ENCODE peak calls at places on chromosome 9, in seven cellular contexts. One of them, this sample, is unnamed.

GRCh38 chr9:36165766-36166149 is 3.4 kb upstream of the CCIN start:
- DNase-seq in ascending aorta: no peak
- DNase-seq in right lobe of liver: no peak
- DNase-seq in fibroblast of mammary gland: peak
- DNase-seq in AG04450: no peak
- DNase-seq in choroid plexus epithelial cell: no peak
- DNase-seq in mammary epithelial cell: no peak
- DNase-seq in this sample: no peak

GRCh38 chr9:130382636-130383349 is 62.0 kb upstream of the ASS1 start:
- DNase-seq in ascending aorta: no peak
- DNase-seq in right lobe of liver: no peak
- DNase-seq in fibroblast of mammary gland: no peak
- DNase-seq in AG04450: no peak
- DNase-seq in choroid plexus epithelial cell: no peak
- DNase-seq in mammary epithelial cell: no peak
- DNase-seq in this sample: peak

GRCh38 chr9:125966959-125967711 is 220.0 kb downstream of the PBX3 start:
- DNase-seq in ascending aorta: no peak
- DNase-seq in right lobe of liver: no peak
- DNase-seq in fibroblast of mammary gland: no peak
- DNase-seq in AG04450: no peak
- DNase-seq in choroid plexus epithelial cell: no peak
- DNase-seq in mammary epithelial cell: no peak
- DNase-seq in this sample: no peak

GRCh38 chr9:72038890-72039410 is 21.5 kb downstream of the C9orf57 start:
- DNase-seq in ascending aorta: no peak
- DNase-seq in right lobe of liver: peak
- DNase-seq in fibroblast of mammary gland: peak
- DNase-seq in AG04450: peak
- DNase-seq in choroid plexus epithelial cell: peak
- DNase-seq in mammary epithelial cell: peak
- DNase-seq in this sample: peak

GRCh38 chr9:19233344-19233743 is 2.9 kb downstream of the DENND4C start:
- DNase-seq in ascending aorta: no peak
- DNase-seq in right lobe of liver: no peak
- DNase-seq in fibroblast of mammary gland: no peak
- DNase-seq in AG04450: no peak
- DNase-seq in choroid plexus epithelial cell: no peak
- DNase-seq in mammary epithelial cell: no peak
- DNase-seq in this sample: peak

GRCh38 chr9:1979815-1980367 is 35.3 kb upstream of the SMARCA2 start:
- DNase-seq in ascending aorta: no peak
- DNase-seq in right lobe of liver: peak
- DNase-seq in fibroblast of mammary gland: peak
- DNase-seq in AG04450: no peak
- DNase-seq in choroid plexus epithelial cell: peak
- DNase-seq in mammary epithelial cell: peak
- DNase-seq in this sample: peak

GRCh38 chr9:16656432-16657169 is 213.9 kb downstream of the BNC2 start:
- DNase-seq in ascending aorta: no peak
- DNase-seq in right lobe of liver: no peak
- DNase-seq in fibroblast of mammary gland: no peak
- DNase-seq in AG04450: no peak
- DNase-seq in choroid plexus epithelial cell: no peak
- DNase-seq in mammary epithelial cell: no peak
- DNase-seq in this sample: no peak

GRCh38 chr9:94928696-94929372 is 202.3 kb downstream of the AOPEP start:
- DNase-seq in ascending aorta: no peak
- DNase-seq in right lobe of liver: no peak
- DNase-seq in fibroblast of mammary gland: no peak
- DNase-seq in AG04450: no peak
- DNase-seq in choroid plexus epithelial cell: peak
- DNase-seq in mammary epithelial cell: no peak
- DNase-seq in this sample: no peak

GRCh38 chr9:3441197-3441816 is 84.5 kb downstream of the RFX3 start:
- DNase-seq in ascending aorta: no peak
- DNase-seq in right lobe of liver: no peak
- DNase-seq in fibroblast of mammary gland: peak
- DNase-seq in AG04450: peak
- DNase-seq in choroid plexus epithelial cell: peak
- DNase-seq in mammary epithelial cell: peak
- DNase-seq in this sample: peak

GRCh38 chr9:134375011-134375390 is 48.7 kb downstream of the RXRA start:
- DNase-seq in ascending aorta: no peak
- DNase-seq in right lobe of liver: no peak
- DNase-seq in fibroblast of mammary gland: peak
- DNase-seq in AG04450: no peak
- DNase-seq in choroid plexus epithelial cell: peak
- DNase-seq in mammary epithelial cell: no peak
- DNase-seq in this sample: peak

GRCh38 chr9:3006917-3007316 is 163.0 kb upstream of the PUM3 start:
- DNase-seq in ascending aorta: no peak
- DNase-seq in right lobe of liver: no peak
- DNase-seq in fibroblast of mammary gland: no peak
- DNase-seq in AG04450: no peak
- DNase-seq in choroid plexus epithelial cell: no peak
- DNase-seq in mammary epithelial cell: no peak
- DNase-seq in this sample: no peak

GRCh38 chr9:76927540-76928240 is 21.8 kb upstream of the PRUNE2 start:
- DNase-seq in ascending aorta: no peak
- DNase-seq in right lobe of liver: no peak
- DNase-seq in fibroblast of mammary gland: peak
- DNase-seq in AG04450: no peak
- DNase-seq in choroid plexus epithelial cell: peak
- DNase-seq in mammary epithelial cell: no peak
- DNase-seq in this sample: no peak

GRCh38 chr9:27505744-27506161 is 18.3 kb upstream of the IFNK start:
- DNase-seq in ascending aorta: no peak
- DNase-seq in right lobe of liver: no peak
- DNase-seq in fibroblast of mammary gland: no peak
- DNase-seq in AG04450: no peak
- DNase-seq in choroid plexus epithelial cell: no peak
- DNase-seq in mammary epithelial cell: peak
- DNase-seq in this sample: peak

GRCh38 chr9:133855802-133856592 is 117.8 kb upstream of the SARDH start:
- DNase-seq in ascending aorta: peak
- DNase-seq in right lobe of liver: peak
- DNase-seq in fibroblast of mammary gland: peak
- DNase-seq in AG04450: no peak
- DNase-seq in choroid plexus epithelial cell: peak
- DNase-seq in mammary epithelial cell: no peak
- DNase-seq in this sample: peak

GRCh38 chr9:20732118-20732517 is 48.1 kb downstream of the FOCAD start:
- DNase-seq in ascending aorta: no peak
- DNase-seq in right lobe of liver: no peak
- DNase-seq in fibroblast of mammary gland: peak
- DNase-seq in AG04450: no peak
- DNase-seq in choroid plexus epithelial cell: peak
- DNase-seq in mammary epithelial cell: peak
- DNase-seq in this sample: peak

GRCh38 chr9:116337015-116337414 is 183.4 kb downstream of the PAPPA start:
- DNase-seq in ascending aorta: no peak
- DNase-seq in right lobe of liver: no peak
- DNase-seq in fibroblast of mammary gland: peak
- DNase-seq in AG04450: peak
- DNase-seq in choroid plexus epithelial cell: peak
- DNase-seq in mammary epithelial cell: peak
- DNase-seq in this sample: peak

GRCh38 chr9:92293075-92293354 is 482 bp downstream of the IARS1 start:
- DNase-seq in ascending aorta: no peak
- DNase-seq in right lobe of liver: no peak
- DNase-seq in fibroblast of mammary gland: no peak
- DNase-seq in AG04450: no peak
- DNase-seq in choroid plexus epithelial cell: no peak
- DNase-seq in mammary epithelial cell: no peak
- DNase-seq in this sample: no peak

GRCh38 chr9:92292338-92293074 is 991 bp downstream of the IARS1 start:
- DNase-seq in ascending aorta: no peak
- DNase-seq in right lobe of liver: no peak
- DNase-seq in fibroblast of mammary gland: peak
- DNase-seq in AG04450: no peak
- DNase-seq in choroid plexus epithelial cell: no peak
- DNase-seq in mammary epithelial cell: peak
- DNase-seq in this sample: peak

GRCh38 chr9:92295240-92295790 is 1.8 kb upstream of the IARS1 start:
- DNase-seq in ascending aorta: no peak
- DNase-seq in right lobe of liver: no peak
- DNase-seq in fibroblast of mammary gland: no peak
- DNase-seq in AG04450: no peak
- DNase-seq in choroid plexus epithelial cell: no peak
- DNase-seq in mammary epithelial cell: no peak
- DNase-seq in this sample: no peak

GRCh38 chr9:92294297-92294676 is 790 bp upstream of the IARS1 start:
- DNase-seq in ascending aorta: no peak
- DNase-seq in right lobe of liver: no peak
- DNase-seq in fibroblast of mammary gland: peak
- DNase-seq in AG04450: no peak
- DNase-seq in choroid plexus epithelial cell: no peak
- DNase-seq in mammary epithelial cell: peak
- DNase-seq in this sample: peak

GRCh38 chr9:92293452-92294296 is at the start of gene IARS1:
- DNase-seq in ascending aorta: peak
- DNase-seq in right lobe of liver: peak
- DNase-seq in fibroblast of mammary gland: peak
- DNase-seq in AG04450: peak
- DNase-seq in choroid plexus epithelial cell: peak
- DNase-seq in mammary epithelial cell: peak
- DNase-seq in this sample: peak
- TF ChIP-seq CTCF in ascending aorta: no peak
- TF ChIP-seq CTCF in right lobe of liver: peak
- TF ChIP-seq CTCF in fibroblast of mammary gland: no peak
- TF ChIP-seq CTCF in AG04450: peak
- TF ChIP-seq CTCF in choroid plexus epithelial cell: peak
- TF ChIP-seq CTCF in mammary epithelial cell: peak
- TF ChIP-seq CTCF in this sample: no peak

GRCh38 chr9:97594414-97594921 is 38.7 kb downstream of the TSTD2 start:
- DNase-seq in ascending aorta: no peak
- DNase-seq in right lobe of liver: no peak
- DNase-seq in fibroblast of mammary gland: no peak
- DNase-seq in AG04450: no peak
- DNase-seq in choroid plexus epithelial cell: no peak
- DNase-seq in mammary epithelial cell: no peak
- DNase-seq in this sample: no peak

GRCh38 chr9:97596906-97597305 is 36.3 kb downstream of the TSTD2 start:
- DNase-seq in ascending aorta: no peak
- DNase-seq in right lobe of liver: no peak
- DNase-seq in fibroblast of mammary gland: no peak
- DNase-seq in AG04450: no peak
- DNase-seq in choroid plexus epithelial cell: no peak
- DNase-seq in mammary epithelial cell: no peak
- DNase-seq in this sample: no peak

GRCh38 chr9:97593960-97594359 is 39.2 kb downstream of the TSTD2 start:
- DNase-seq in ascending aorta: no peak
- DNase-seq in right lobe of liver: no peak
- DNase-seq in fibroblast of mammary gland: no peak
- DNase-seq in AG04450: no peak
- DNase-seq in choroid plexus epithelial cell: no peak
- DNase-seq in mammary epithelial cell: no peak
- DNase-seq in this sample: peak

GRCh38 chr9:97591535-97591934 is 41.6 kb downstream of the TSTD2 start:
- DNase-seq in ascending aorta: no peak
- DNase-seq in right lobe of liver: no peak
- DNase-seq in fibroblast of mammary gland: no peak
- DNase-seq in AG04450: no peak
- DNase-seq in choroid plexus epithelial cell: no peak
- DNase-seq in mammary epithelial cell: no peak
- DNase-seq in this sample: no peak
- TF ChIP-seq CTCF in ascending aorta: no peak
- TF ChIP-seq CTCF in right lobe of liver: no peak
- TF ChIP-seq CTCF in fibroblast of mammary gland: no peak
- TF ChIP-seq CTCF in AG04450: no peak
- TF ChIP-seq CTCF in choroid plexus epithelial cell: no peak
- TF ChIP-seq CTCF in mammary epithelial cell: no peak
- TF ChIP-seq CTCF in this sample: no peak

DNA sequence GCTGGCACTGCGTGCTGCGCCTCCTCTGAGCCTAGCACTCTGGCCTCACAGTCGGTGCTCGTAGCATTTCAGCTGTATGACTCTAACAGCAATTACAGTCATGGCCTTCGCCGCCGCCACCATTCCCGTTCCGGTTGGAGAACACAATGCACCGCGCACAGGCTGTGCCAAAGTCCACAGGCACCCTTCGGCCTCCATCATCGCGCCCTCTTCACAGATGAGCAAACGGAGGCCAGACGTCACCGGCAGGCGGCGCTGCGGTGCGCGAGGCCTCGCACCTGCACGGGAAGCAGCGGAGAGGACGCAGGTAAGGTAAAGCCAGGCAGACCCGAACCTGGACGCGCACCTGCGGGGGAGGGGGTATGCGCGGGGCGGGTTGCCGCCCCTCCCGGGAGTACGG is 128.9 kb downstream of the BARX1 start:
- DNase-seq in ascending aorta: no peak
- DNase-seq in right lobe of liver: no peak
- DNase-seq in fibroblast of mammary gland: no peak
- DNase-seq in AG04450: no peak
- DNase-seq in choroid plexus epithelial cell: no peak
- DNase-seq in mammary epithelial cell: no peak
- DNase-seq in this sample: no peak
- TF ChIP-seq CTCF in ascending aorta: no peak
- TF ChIP-seq CTCF in right lobe of liver: peak
- TF ChIP-seq CTCF in fibroblast of mammary gland: no peak
- TF ChIP-seq CTCF in AG04450: no peak
- TF ChIP-seq CTCF in choroid plexus epithelial cell: no peak
- TF ChIP-seq CTCF in mammary epithelial cell: peak
- TF ChIP-seq CTCF in this sample: peak

GRCh38 chr9:22158275-22158674 is 149.2 kb upstream of the CDKN2B start:
- DNase-seq in ascending aorta: no peak
- DNase-seq in right lobe of liver: no peak
- DNase-seq in fibroblast of mammary gland: peak
- DNase-seq in AG04450: no peak
- DNase-seq in choroid plexus epithelial cell: peak
- DNase-seq in mammary epithelial cell: peak
- DNase-seq in this sample: peak

GRCh38 chr9:22158983-22159382 is 149.9 kb upstream of the CDKN2B start:
- DNase-seq in ascending aorta: peak
- DNase-seq in right lobe of liver: no peak
- DNase-seq in fibroblast of mammary gland: peak
- DNase-seq in AG04450: no peak
- DNase-seq in choroid plexus epithelial cell: peak
- DNase-seq in mammary epithelial cell: no peak
- DNase-seq in this sample: peak

GRCh38 chr9:22157271-22157670 is 148.2 kb upstream of the CDKN2B start:
- DNase-seq in ascending aorta: no peak
- DNase-seq in right lobe of liver: no peak
- DNase-seq in fibroblast of mammary gland: no peak
- DNase-seq in AG04450: no peak
- DNase-seq in choroid plexus epithelial cell: peak
- DNase-seq in mammary epithelial cell: no peak
- DNase-seq in this sample: no peak

GRCh38 chr9:22157831-22158230 is 148.7 kb upstream of the CDKN2B start:
- DNase-seq in ascending aorta: no peak
- DNase-seq in right lobe of liver: no peak
- DNase-seq in fibroblast of mammary gland: no peak
- DNase-seq in AG04450: no peak
- DNase-seq in choroid plexus epithelial cell: no peak
- DNase-seq in mammary epithelial cell: no peak
- DNase-seq in this sample: no peak

DNA sequence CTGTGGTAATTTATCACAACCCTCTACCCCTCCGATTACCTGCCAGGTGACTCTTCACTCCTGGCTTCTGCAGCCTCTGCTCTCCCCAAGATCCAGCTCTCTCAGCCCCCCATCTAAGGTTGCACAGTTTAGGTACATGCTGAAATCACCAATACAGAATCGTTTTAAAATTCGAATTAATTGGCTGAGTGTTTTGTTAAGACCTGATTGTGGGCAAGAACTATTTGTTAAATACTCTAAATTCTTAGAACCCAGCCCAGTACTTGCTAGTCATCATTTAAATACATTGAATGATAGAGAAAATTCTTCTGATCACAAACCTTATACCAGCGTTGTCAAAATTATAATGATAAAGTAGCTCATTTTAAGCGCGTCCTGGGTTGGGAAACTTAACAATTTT is 147.5 kb upstream of the CDKN2B start:
- DNase-seq in ascending aorta: no peak
- DNase-seq in right lobe of liver: no peak
- DNase-seq in fibroblast of mammary gland: no peak
- DNase-seq in AG04450: no peak
- DNase-seq in choroid plexus epithelial cell: no peak
- DNase-seq in mammary epithelial cell: no peak
- DNase-seq in this sample: no peak
- TF ChIP-seq CTCF in ascending aorta: no peak
- TF ChIP-seq CTCF in right lobe of liver: no peak
- TF ChIP-seq CTCF in fibroblast of mammary gland: no peak
- TF ChIP-seq CTCF in AG04450: no peak
- TF ChIP-seq CTCF in choroid plexus epithelial cell: no peak
- TF ChIP-seq CTCF in mammary epithelial cell: no peak
- TF ChIP-seq CTCF in this sample: no peak

This sample was measured in MCF 10A.